ENCODE peak calls at places on chromosomes 5 and 9, in seven cellular contexts. P is CD4-positive, CD25-positive, alpha-beta regulatory T cell; W is CD4-positive, alpha-beta memory T cell; A is AG09319; V is Calu3; Y is NCI-H1417; R is GM04504. E is an unnamed sample.

GRCh38 chr5:15377573-15378340 is 122.2 kb upstream of the FBXL7 start:
- DNase-seq in R (no peak), Y (no peak), W (no peak), P (no peak), V (no peak), A (no peak), E (no peak)

GRCh38 chr5:25094219-25094618 is 449.4 kb upstream of the CDH10 start:
- DNase-seq in R (no peak), W (no peak), A (no peak), Y (no peak), P (no peak), V (no peak), E (no peak)

GRCh38 chr5:93280518-93280917 is 300.5 kb downstream of the NR2F1-AS1 start:
- DNase-seq in Y (peak; percentile 46), R (no peak), W (no peak), A (no peak), V (no peak), P (no peak), E (no peak)

GRCh38 chr5:39194466-39195136 is 24.8 kb downstream of the FYB1 start:
- DNase-seq in A (peak; percentile 49), V (no peak), Y (no peak), P (no peak), R (peak; percentile 49), W (no peak), E (peak; percentile 59)

GRCh38 chr9:4904322-4905134 is 80.5 kb upstream of the JAK2 start:
- DNase-seq in A (peak; percentile 34), W (no peak), P (no peak), R (no peak), Y (no peak), V (no peak), E (no peak)

GRCh38 chr9:87236546-87236945 is 261.1 kb upstream of the DAPK1 start:
- DNase-seq in Y (no peak), W (no peak), V (no peak), P (no peak), A (no peak), R (no peak), E (no peak)

GRCh38 chr9:89940625-89941024 is 335.8 kb downstream of the GADD45G start:
- DNase-seq in R (no peak), P (no peak), Y (no peak), A (no peak), V (no peak), W (no peak), E (no peak)

GRCh38 chr9:89204811-89205210 is 26.2 kb upstream of the SHC3 start:
- DNase-seq in A (no peak), V (no peak), P (no peak), R (no peak), Y (no peak), W (no peak), E (no peak)

GRCh38 chr9:79598562-79599345 is 27.0 kb downstream of the TLE4 start:
- DNase-seq in P (no peak), W (no peak), Y (no peak), V (no peak), A (no peak), R (no peak), E (no peak)

GRCh38 chr5:56670916-56671315 is 144.4 kb upstream of the MAP3K1 start:
- DNase-seq in A (no peak), P (no peak), W (no peak), Y (no peak), R (no peak), V (no peak), E (no peak)

GRCh38 chr5:173333900-173334685 is 5.9 kb upstream of the STC2 start:
- DNase-seq in A (no peak), W (no peak), Y (no peak), R (no peak), V (no peak), P (no peak), E (no peak)

GRCh38 chr5:63398346-63398745 is 563.9 kb downstream of the HTR1A start:
- DNase-seq in V (no peak), P (no peak), R (no peak), W (no peak), Y (no peak), A (no peak), E (peak; percentile 38)

GRCh38 chr9:134628354-134628736 is 13.3 kb upstream of the COL5A1 start:
- DNase-seq in R (no peak), W (no peak), A (no peak), Y (no peak), V (no peak), P (no peak), E (no peak)

GRCh38 chr5:118553662-118554061 is 434.7 kb downstream of the DTWD2 start:
- DNase-seq in A (peak; percentile 98), Y (no peak), V (no peak), W (no peak), R (peak; percentile 99), P (no peak), E (no peak)

GRCh38 chr5:39373797-39374196 is 9.5 kb upstream of the C9 start:
- DNase-seq in A (no peak), Y (no peak), W (no peak), P (no peak), V (no peak), R (no peak), E (no peak)

GRCh38 chr5:19886123-19886921 is 101.7 kb downstream of the CDH18 start:
- DNase-seq in A (peak; percentile 25), R (no peak), V (no peak), Y (peak; percentile 90), W (no peak), P (no peak), E (no peak)

GRCh38 chr5:122586351-122586750 is 188.5 kb upstream of the SNX2 start:
- DNase-seq in R (peak; percentile 1), W (no peak), A (no peak), V (no peak), P (no peak), Y (no peak), E (no peak)

GRCh38 chr5:16050414-16050813 is 129.2 kb downstream of the MARCHF11 start:
- DNase-seq in W (no peak), A (no peak), V (no peak), P (no peak), Y (no peak), R (no peak), E (no peak)

GRCh38 chr9:133638076-133638475 is 1.9 kb downstream of the DBH start:
- DNase-seq in R (no peak), A (no peak), V (no peak), W (no peak), Y (no peak), P (no peak), E (no peak)

GRCh38 chr5:172524573-172525021 is 70.3 kb upstream of the SH3PXD2B start:
- DNase-seq in P (no peak), A (no peak), R (no peak), W (no peak), Y (no peak), V (no peak), E (no peak)

GRCh38 chr9:3879731-3880493 is 354.1 kb upstream of the RFX3 start:
- DNase-seq in Y (peak; percentile 81), A (no peak), P (no peak), R (no peak), W (no peak), V (no peak), E (no peak)

GRCh38 chr5:34483442-34484033 is 172.6 kb upstream of the RAI14 start:
- DNase-seq in W (no peak), P (no peak), A (no peak), Y (peak; percentile 80), R (no peak), V (no peak), E (no peak)

E was measured in Caco-2.